ENCODE peak calls at places on chromosomes 12 and 14, in five cellular contexts. X is fibroblast of pulmonary artery, E is progenitor cell of endocrine pancreas, G is stomach, I is lower lobe of right lung. B is an unnamed sample.
A peak's percentile ranks its signal among the peaks of the same experiment; 100 is the strongest.

GRCh38 chr14:23306412-23307145 is at the start of gene BCL2L2:
- DNase-seq in E (peak; percentile 80), I (peak; percentile 94), G (peak; percentile 92), X (peak; percentile 91), B (peak; percentile 91)

GRCh38 chr14:50932159-50932558 is 12.1 kb downstream of the PYGL start:
- DNase-seq in I (no peak), X (no peak), G (no peak), E (no peak), B (no peak)

GRCh38 chr12:230925-231671 is 17.1 kb upstream of the SLC6A12 start:
- DNase-seq in E (no peak), G (no peak), I (no peak), X (no peak), B (no peak)

GRCh38 chr12:12561305-12562015 is 1.2 kb downstream of the DUSP16 start:
- DNase-seq in X (peak; percentile 59), I (peak; percentile 82), E (peak; percentile 65), G (peak; percentile 69), B (peak; percentile 68)

GRCh38 chr12:6158263-6158662 is 33.8 kb upstream of the VWF start:
- DNase-seq in X (peak; percentile 30), E (no peak), I (no peak), G (no peak), B (peak; percentile 21)

GRCh38 chr14:34912182-34912581 is 37.0 kb upstream of the BAZ1A start:
- DNase-seq in X (no peak), I (no peak), G (no peak), E (no peak), B (no peak)

GRCh38 chr12:121573949-121574520 is 6.8 kb downstream of the KDM2B start:
- DNase-seq in I (no peak), G (no peak), X (no peak), E (no peak), B (no peak)

GRCh38 chr12:123936956-123937706 is 35.5 kb downstream of the CCDC92 start:
- DNase-seq in E (no peak), I (no peak), G (no peak), X (no peak), B (no peak)

GRCh38 chr14:41609704-41610183 is 3.1 kb downstream of the LRFN5 start:
- DNase-seq in G (no peak), X (peak; percentile 79), I (no peak), E (peak; percentile 37), B (peak; percentile 74)

GRCh38 chr12:7395950-7396349 is 48.0 kb downstream of the CD163L1 start:
- DNase-seq in G (no peak), X (no peak), E (no peak), I (no peak), B (no peak)

GRCh38 chr14:94375552-94376107 is 12.8 kb downstream of the SERPINA1 start:
- DNase-seq in E (no peak), G (no peak), X (no peak), I (no peak), B (no peak)

GRCh38 chr12:131917139-131917710 is 11.9 kb upstream of the PUS1 start:
- DNase-seq in X (no peak), E (no peak), I (no peak), G (no peak), B (peak; percentile 40)

GRCh38 chr12:54475542-54475941 is 2.1 kb upstream of the GTSF1 start:
- DNase-seq in X (peak; percentile 37), G (no peak), I (no peak), E (no peak), B (no peak)

GRCh38 chr14:103408491-103409155 is 23.4 kb downstream of the MARK3 start:
- DNase-seq in G (peak; percentile 79), X (peak; percentile 70), I (no peak), E (no peak), B (no peak)

GRCh38 chr14:93898081-93898611 is 29.0 kb upstream of the FAM181A start:
- DNase-seq in X (no peak), I (no peak), E (no peak), G (no peak), B (no peak)

GRCh38 chr12:57471-57980 is 9.0 kb upstream of the IQSEC3 start:
- DNase-seq in G (no peak), E (no peak), I (no peak), X (no peak), B (no peak)

GRCh38 chr12:122161682-122162081 is 12.3 kb downstream of the IL31 start:
- DNase-seq in G (no peak), I (no peak), X (no peak), E (no peak), B (no peak)

GRCh38 chr14:106286697-106287290 is 760.4 kb downstream of the TMEM121 start:
- DNase-seq in X (no peak), G (no peak), I (no peak), E (no peak), B (no peak)

GRCh38 chr14:38127784-38128183 is 79.9 kb upstream of the SSTR1 start:
- DNase-seq in X (peak; percentile 22), I (no peak), G (no peak), E (no peak), B (no peak)

GRCh38 chr12:79592865-79593264 is 97.9 kb downstream of the PAWR start:
- DNase-seq in G (no peak), X (no peak), E (no peak), I (no peak), B (no peak)

GRCh38 chr14:22303589-22304195 is 285.3 kb downstream of the DAD1 start:
- DNase-seq in E (no peak), I (no peak), X (peak; percentile 29), G (no peak), B (no peak)

GRCh38 chr12:119644930-119645329 is 23.0 kb upstream of the PRKAB1 start:
- DNase-seq in G (no peak), E (no peak), I (no peak), X (no peak), B (no peak)

GRCh38 chr12:32854097-32854496 is 42.5 kb downstream of the PKP2 start:
- DNase-seq in G (no peak), I (no peak), E (no peak), X (peak; percentile 17), B (no peak)

GRCh38 chr12:130281157-130281799 is 56.4 kb upstream of the PIWIL1 start:
- DNase-seq in G (no peak), E (peak; percentile 47), X (no peak), I (no peak), B (peak; percentile 75)

GRCh38 chr12:98572010-98572409 is 21.5 kb upstream of the SLC25A3 start:
- DNase-seq in X (peak; percentile 6), I (no peak), G (no peak), E (no peak), B (no peak)
- TF ChIP-seq CTCF in X (peak; percentile 43), I (no peak), G (no peak), E (peak; percentile 45), B (no peak)

GRCh38 chr14:59422069-59422881 is 42.9 kb downstream of the GPR135 start:
- DNase-seq in G (no peak), E (no peak), I (no peak), X (peak; percentile 20), B (no peak)
- TF ChIP-seq CTCF in G (no peak), E (no peak), I (peak; percentile 16), X (no peak), B (no peak)

GRCh38 chr14:57266060-57266459 is 2.6 kb downstream of the EXOC5 start:
- DNase-seq in I (no peak), E (no peak), X (peak; percentile 36), G (no peak), B (no peak)

GRCh38 chr14:57273236-57273635 is 4.5 kb downstream of the AP5M1 start:
- DNase-seq in E (no peak), I (no peak), G (no peak), X (no peak), B (no peak)

GRCh38 chr14:57268161-57269067 is at the start of the genes AP5M1 and EXOC5:
- DNase-seq in E (peak; percentile 80), G (peak; percentile 92), X (peak; percentile 93), I (peak; percentile 95), B (peak; percentile 88)
- TF ChIP-seq CTCF in E (no peak), G (no peak), X (no peak), I (no peak), B (no peak)

GRCh38 chr14:68718033-68718725 is 74.7 kb downstream of the ZFP36L1 start:
- DNase-seq in X (no peak), I (no peak), E (no peak), G (no peak), B (no peak)
- TF ChIP-seq CTCF in X (peak; percentile 37), I (peak; percentile 36), E (peak; percentile 42), G (no peak), B (no peak)

B was measured in nephron progenitor cell.